ENCODE peak calls at places on chromosomes 2 and 18, in six cellular contexts. One of them, this sample, is unnamed.
A peak's percentile ranks its signal among the peaks of the same experiment; 100 is the strongest.

GRCh38 chr2:96241227-96241626 is 24.6 kb downstream of the TMEM127 start:
- DNase-seq in glutamatergic neuron: no peak
- DNase-seq in progenitor cell of endocrine pancreas: no peak
- DNase-seq in breast epithelium: no peak
- DNase-seq in adrenal gland: no peak
- DNase-seq in pancreas: no peak
- DNase-seq in this sample: no peak

GRCh38 chr2:26346454-26347053 is at the start of gene ADGRF3:
- DNase-seq in pancreas: peak; percentile 60
- DNase-seq in adrenal gland: peak; percentile 81
- DNase-seq in glutamatergic neuron: peak; percentile 64
- DNase-seq in progenitor cell of endocrine pancreas: peak; percentile 14
- DNase-seq in breast epithelium: peak; percentile 64
- DNase-seq in this sample: peak; percentile 75

GRCh38 chr2:234275515-234275914 is 221.4 kb downstream of the ARL4C start:
- DNase-seq in breast epithelium: no peak
- DNase-seq in progenitor cell of endocrine pancreas: no peak
- DNase-seq in adrenal gland: no peak
- DNase-seq in pancreas: no peak
- DNase-seq in glutamatergic neuron: no peak
- DNase-seq in this sample: no peak

GRCh38 chr2:110717734-110718133 is 14.6 kb upstream of the ACOXL start:
- DNase-seq in glutamatergic neuron: no peak
- DNase-seq in adrenal gland: peak; percentile 64
- DNase-seq in pancreas: no peak
- DNase-seq in progenitor cell of endocrine pancreas: no peak
- DNase-seq in breast epithelium: no peak
- DNase-seq in this sample: no peak

GRCh38 chr2:72830273-72830672 is 4.4 kb upstream of the EXOC6B start:
- DNase-seq in glutamatergic neuron: no peak
- DNase-seq in adrenal gland: no peak
- DNase-seq in progenitor cell of endocrine pancreas: no peak
- DNase-seq in pancreas: no peak
- DNase-seq in breast epithelium: no peak
- DNase-seq in this sample: no peak

GRCh38 chr18:33062834-33063364 is 290.1 kb upstream of the KLHL14 start:
- DNase-seq in progenitor cell of endocrine pancreas: no peak
- DNase-seq in pancreas: peak; percentile 13
- DNase-seq in breast epithelium: no peak
- DNase-seq in glutamatergic neuron: no peak
- DNase-seq in adrenal gland: no peak
- DNase-seq in this sample: no peak

GRCh38 chr2:175450029-175450428 is 268.5 kb upstream of the ATP5MC3 start:
- DNase-seq in adrenal gland: no peak
- DNase-seq in pancreas: no peak
- DNase-seq in breast epithelium: no peak
- DNase-seq in progenitor cell of endocrine pancreas: no peak
- DNase-seq in glutamatergic neuron: no peak
- DNase-seq in this sample: no peak

GRCh38 chr2:179235463-179236108 is 29.0 kb downstream of the SESTD1 start:
- DNase-seq in breast epithelium: no peak
- DNase-seq in progenitor cell of endocrine pancreas: no peak
- DNase-seq in adrenal gland: no peak
- DNase-seq in pancreas: no peak
- DNase-seq in glutamatergic neuron: no peak
- DNase-seq in this sample: no peak

GRCh38 chr18:69757733-69758132 is 189.9 kb downstream of the CD226 start:
- DNase-seq in glutamatergic neuron: no peak
- DNase-seq in breast epithelium: no peak
- DNase-seq in progenitor cell of endocrine pancreas: no peak
- DNase-seq in pancreas: no peak
- DNase-seq in adrenal gland: no peak
- DNase-seq in this sample: no peak

GRCh38 chr2:11004206-11004605 is 92.5 kb downstream of the KCNF1 start:
- DNase-seq in adrenal gland: no peak
- DNase-seq in pancreas: no peak
- DNase-seq in glutamatergic neuron: no peak
- DNase-seq in progenitor cell of endocrine pancreas: no peak
- DNase-seq in breast epithelium: no peak
- DNase-seq in this sample: no peak

GRCh38 chr2:17148298-17149228 is 369.7 kb downstream of the RAD51AP2 start:
- DNase-seq in glutamatergic neuron: peak; percentile 41
- DNase-seq in pancreas: no peak
- DNase-seq in adrenal gland: peak; percentile 19
- DNase-seq in progenitor cell of endocrine pancreas: no peak
- DNase-seq in breast epithelium: no peak
- DNase-seq in this sample: peak; percentile 6

GRCh38 chr2:45816273-45816672 is 164.8 kb downstream of the PRKCE start:
- DNase-seq in glutamatergic neuron: no peak
- DNase-seq in breast epithelium: no peak
- DNase-seq in pancreas: peak; percentile 48
- DNase-seq in adrenal gland: no peak
- DNase-seq in progenitor cell of endocrine pancreas: no peak
- DNase-seq in this sample: peak; percentile 33

GRCh38 chr2:191226196-191226595 is 19.0 kb upstream of the MYO1B start:
- DNase-seq in progenitor cell of endocrine pancreas: no peak
- DNase-seq in adrenal gland: no peak
- DNase-seq in glutamatergic neuron: no peak
- DNase-seq in pancreas: no peak
- DNase-seq in breast epithelium: no peak
- DNase-seq in this sample: no peak

GRCh38 chr18:74116628-74117554 is 30.7 kb downstream of the FBXO15 start:
- DNase-seq in adrenal gland: no peak
- DNase-seq in pancreas: no peak
- DNase-seq in glutamatergic neuron: no peak
- DNase-seq in progenitor cell of endocrine pancreas: no peak
- DNase-seq in breast epithelium: no peak
- DNase-seq in this sample: no peak

GRCh38 chr18:46771141-46771540 is 14.3 kb upstream of the ST8SIA5 start:
- DNase-seq in progenitor cell of endocrine pancreas: no peak
- DNase-seq in breast epithelium: no peak
- DNase-seq in glutamatergic neuron: no peak
- DNase-seq in adrenal gland: no peak
- DNase-seq in pancreas: no peak
- DNase-seq in this sample: no peak

GRCh38 chr2:219274392-219274921 is 4.7 kb upstream of the DNAJB2 start:
- DNase-seq in progenitor cell of endocrine pancreas: no peak
- DNase-seq in breast epithelium: no peak
- DNase-seq in adrenal gland: peak; percentile 80
- DNase-seq in pancreas: no peak
- DNase-seq in glutamatergic neuron: no peak
- DNase-seq in this sample: peak; percentile 39

GRCh38 chr2:226123307-226123706 is 676.3 kb downstream of the IRS1 start:
- DNase-seq in progenitor cell of endocrine pancreas: no peak
- DNase-seq in adrenal gland: no peak
- DNase-seq in glutamatergic neuron: no peak
- DNase-seq in breast epithelium: no peak
- DNase-seq in pancreas: no peak
- DNase-seq in this sample: peak; percentile 21

GRCh38 chr2:2542966-2543555 is 212.0 kb upstream of the MYT1L start:
- DNase-seq in progenitor cell of endocrine pancreas: no peak
- DNase-seq in breast epithelium: no peak
- DNase-seq in adrenal gland: no peak
- DNase-seq in pancreas: no peak
- DNase-seq in glutamatergic neuron: no peak
- DNase-seq in this sample: no peak

GRCh38 chr18:50855976-50856772 is 22.7 kb upstream of the ME2 start:
- DNase-seq in breast epithelium: no peak
- DNase-seq in pancreas: no peak
- DNase-seq in progenitor cell of endocrine pancreas: no peak
- DNase-seq in adrenal gland: no peak
- DNase-seq in glutamatergic neuron: no peak
- DNase-seq in this sample: no peak

GRCh38 chr18:50859793-50860192 is 19.1 kb upstream of the ME2 start:
- DNase-seq in adrenal gland: no peak
- DNase-seq in pancreas: no peak
- DNase-seq in glutamatergic neuron: no peak
- DNase-seq in breast epithelium: no peak
- DNase-seq in progenitor cell of endocrine pancreas: no peak
- DNase-seq in this sample: no peak

GRCh38 chr18:50853863-50854271 is 25.1 kb upstream of the ME2 start:
- DNase-seq in breast epithelium: no peak
- DNase-seq in pancreas: no peak
- DNase-seq in adrenal gland: peak; percentile 38
- DNase-seq in progenitor cell of endocrine pancreas: no peak
- DNase-seq in glutamatergic neuron: no peak
- DNase-seq in this sample: no peak

GRCh38 chr18:50861617-50862016 is 17.3 kb upstream of the ME2 start:
- DNase-seq in glutamatergic neuron: no peak
- DNase-seq in pancreas: no peak
- DNase-seq in breast epithelium: no peak
- DNase-seq in progenitor cell of endocrine pancreas: no peak
- DNase-seq in adrenal gland: no peak
- DNase-seq in this sample: no peak

GRCh38 chr18:50857694-50858093 is 21.2 kb upstream of the ME2 start:
- DNase-seq in pancreas: no peak
- DNase-seq in progenitor cell of endocrine pancreas: no peak
- DNase-seq in adrenal gland: no peak
- DNase-seq in breast epithelium: no peak
- DNase-seq in glutamatergic neuron: no peak
- DNase-seq in this sample: no peak
- TF ChIP-seq CTCF in pancreas: no peak
- TF ChIP-seq CTCF in progenitor cell of endocrine pancreas: no peak
- TF ChIP-seq CTCF in adrenal gland: no peak
- TF ChIP-seq CTCF in breast epithelium: no peak
- TF ChIP-seq CTCF in glutamatergic neuron: no peak
- TF ChIP-seq CTCF in this sample: no peak

DNA sequence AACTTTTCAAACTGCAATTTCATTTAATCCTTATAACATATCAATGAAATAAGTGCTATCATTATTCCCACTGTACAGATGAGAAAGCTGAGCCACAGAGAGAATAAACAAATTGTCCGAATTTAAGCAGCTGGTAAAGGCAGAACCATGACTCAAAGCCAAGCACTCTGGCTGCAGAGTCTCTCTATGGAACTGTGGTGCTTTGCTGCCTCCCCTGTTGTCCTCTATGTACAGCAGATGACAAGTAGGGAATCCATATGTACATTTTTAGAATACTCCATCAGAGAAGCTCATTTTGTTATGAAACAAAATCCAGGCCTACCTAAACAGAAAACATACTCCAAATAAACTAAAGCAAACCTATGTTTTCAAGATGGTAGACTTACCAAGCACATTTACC is 45.1 kb downstream of the FARSB start:
- DNase-seq in breast epithelium: no peak
- DNase-seq in progenitor cell of endocrine pancreas: no peak
- DNase-seq in adrenal gland: no peak
- DNase-seq in pancreas: no peak
- DNase-seq in glutamatergic neuron: no peak
- DNase-seq in this sample: no peak
- TF ChIP-seq CTCF in breast epithelium: no peak
- TF ChIP-seq CTCF in progenitor cell of endocrine pancreas: no peak
- TF ChIP-seq CTCF in adrenal gland: peak; percentile 18
- TF ChIP-seq CTCF in pancreas: no peak
- TF ChIP-seq CTCF in glutamatergic neuron: no peak
- TF ChIP-seq CTCF in this sample: no peak

GRCh38 chr2:75729861-75730260 is 19.1 kb upstream of the GCFC2 start:
- DNase-seq in glutamatergic neuron: no peak
- DNase-seq in breast epithelium: no peak
- DNase-seq in pancreas: no peak
- DNase-seq in progenitor cell of endocrine pancreas: no peak
- DNase-seq in adrenal gland: no peak
- DNase-seq in this sample: no peak
- TF ChIP-seq CTCF in glutamatergic neuron: no peak
- TF ChIP-seq CTCF in breast epithelium: no peak
- TF ChIP-seq CTCF in pancreas: no peak
- TF ChIP-seq CTCF in progenitor cell of endocrine pancreas: peak; percentile 50
- TF ChIP-seq CTCF in adrenal gland: no peak
- TF ChIP-seq CTCF in this sample: no peak

GRCh38 chr2:66013456-66013855 is 421.5 kb upstream of the MEIS1 start:
- DNase-seq in glutamatergic neuron: no peak
- DNase-seq in breast epithelium: no peak
- DNase-seq in adrenal gland: no peak
- DNase-seq in pancreas: no peak
- DNase-seq in progenitor cell of endocrine pancreas: no peak
- DNase-seq in this sample: no peak
- TF ChIP-seq CTCF in glutamatergic neuron: no peak
- TF ChIP-seq CTCF in breast epithelium: no peak
- TF ChIP-seq CTCF in adrenal gland: no peak
- TF ChIP-seq CTCF in pancreas: no peak
- TF ChIP-seq CTCF in progenitor cell of endocrine pancreas: peak; percentile 8
- TF ChIP-seq CTCF in this sample: peak; percentile 13

DNA sequence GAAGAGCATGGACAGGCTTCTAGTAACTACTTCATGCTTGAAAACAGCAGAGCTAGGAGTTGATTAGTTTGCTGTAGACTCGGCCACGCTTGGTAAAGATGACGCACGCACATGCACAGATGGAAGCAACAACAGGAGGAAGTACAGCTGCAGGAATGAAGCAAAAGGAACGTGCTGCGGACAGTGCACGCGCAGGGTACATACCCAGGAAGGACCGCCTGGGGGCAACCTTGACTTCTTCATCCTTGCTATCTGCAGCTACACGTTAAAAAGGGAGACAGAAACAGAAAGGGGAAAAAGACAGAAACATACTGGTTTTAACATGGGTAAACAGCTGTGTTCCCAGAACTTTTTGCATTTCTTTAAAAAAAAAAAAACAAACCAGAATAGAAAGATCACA is 17.7 kb downstream of the SLC66A2 start:
- DNase-seq in glutamatergic neuron: peak; percentile 82
- DNase-seq in progenitor cell of endocrine pancreas: no peak
- DNase-seq in adrenal gland: peak; percentile 36
- DNase-seq in pancreas: peak; percentile 68
- DNase-seq in breast epithelium: peak; percentile 50
- DNase-seq in this sample: no peak
- TF ChIP-seq CTCF in glutamatergic neuron: peak; percentile 39
- TF ChIP-seq CTCF in progenitor cell of endocrine pancreas: peak; percentile 59
- TF ChIP-seq CTCF in adrenal gland: no peak
- TF ChIP-seq CTCF in pancreas: no peak
- TF ChIP-seq CTCF in breast epithelium: no peak
- TF ChIP-seq CTCF in this sample: no peak